ENCODE peak calls at places on chromosomes 7 and 10, in seven cellular contexts. P, M, Z, T, X, H and I are unnamed samples.

GRCh38 chr7:113113912-113114311 is 4.4 kb downstream of the SMIM30 start:
- DNase-seq in T (peak), H (no peak), Z (peak), X (no peak), M (no peak), P (no peak), I (peak)

GRCh38 chr10:97888641-97889262 is 39.1 kb downstream of the GOLGA7B start:
- DNase-seq in X (peak), Z (peak), T (peak), H (peak), M (no peak), P (no peak), I (peak)

GRCh38 chr10:113473851-113474250 is 79.0 kb upstream of the HABP2 start:
- DNase-seq in T (no peak), M (no peak), P (peak), Z (no peak), X (no peak), H (no peak), I (no peak)

GRCh38 chr10:69716711-69717560 is 84.8 kb upstream of the COL13A1 start:
- DNase-seq in T (peak), P (no peak), Z (peak), H (peak), M (no peak), X (peak), I (peak)

GRCh38 chr7:33757563-33758165 is 147.7 kb upstream of the BMPER start:
- DNase-seq in M (no peak), Z (peak), H (no peak), P (no peak), T (peak), X (no peak), I (peak)

GRCh38 chr10:1737222-1738061 is at the start of gene ADARB2:
- DNase-seq in X (no peak), H (peak), T (peak), M (no peak), P (no peak), Z (peak), I (peak)

GRCh38 chr7:129774359-129774758 is 162.8 kb downstream of the NRF1 start:
- DNase-seq in M (no peak), P (no peak), X (no peak), Z (no peak), T (peak), H (no peak), I (peak)

GRCh38 chr7:46006212-46006611 is 85.1 kb upstream of the IGFBP3 start:
- DNase-seq in Z (no peak), T (no peak), H (no peak), X (no peak), P (no peak), M (no peak), I (no peak)

GRCh38 chr10:70621497-70622078 is 19.0 kb upstream of the PRF1 start:
- DNase-seq in T (no peak), X (no peak), Z (no peak), P (no peak), M (no peak), H (no peak), I (no peak)

GRCh38 chr7:158716802-158717201 is 12.2 kb upstream of the NCAPG2 start:
- DNase-seq in T (no peak), X (no peak), M (no peak), P (no peak), H (no peak), Z (no peak), I (no peak)

GRCh38 chr10:11442001-11442773 is 169.3 kb downstream of the USP6NL start:
- DNase-seq in M (no peak), X (no peak), T (no peak), P (no peak), Z (no peak), H (no peak), I (no peak)